ENCODE peak calls at places on chromosomes 2 and 18, in seven cellular contexts. V, A, W, M, I, B and G are unnamed samples.

GRCh38 chr18:31274915-31275314 is 43.0 kb upstream of the DSG1 start:
- DNase-seq in V (no peak), A (no peak), W (peak; percentile 76), M (peak; percentile 54), I (no peak), B (peak; percentile 35), G (no peak)

GRCh38 chr2:136057023-136057801 is 60.7 kb downstream of the CXCR4 start:
- DNase-seq in V (no peak), A (no peak), W (no peak), M (no peak), I (peak; percentile 43), B (no peak), G (no peak)

GRCh38 chr2:26675651-26676255 is 16.8 kb upstream of the KCNK3 start:
- DNase-seq in V (peak; percentile 43), A (no peak), W (no peak), M (no peak), I (no peak), B (no peak), G (no peak)

GRCh38 chr2:50727940-50728339 is 304.0 kb downstream of the NRXN1 start:
- DNase-seq in V (no peak), A (no peak), W (no peak), M (no peak), I (no peak), B (no peak), G (no peak)

GRCh38 chr18:48896875-48897511 is 53.8 kb downstream of the SMAD7 start:
- DNase-seq in V (peak; percentile 87), A (no peak), W (peak; percentile 63), M (no peak), I (peak; percentile 38), B (no peak), G (no peak)

GRCh38 chr2:146246017-146246733 is 1598.7 kb upstream of the ACVR2A start:
- DNase-seq in V (no peak), A (no peak), W (no peak), M (no peak), I (no peak), B (no peak), G (no peak)

GRCh38 chr2:45131587-45131986 is 122.3 kb upstream of the SIX2 start:
- DNase-seq in V (no peak), A (no peak), W (no peak), M (no peak), I (no peak), B (no peak), G (no peak)

GRCh38 chr2:217099561-217099960 is 239.7 kb upstream of the TNP1 start:
- DNase-seq in V (no peak), A (no peak), W (no peak), M (no peak), I (no peak), B (no peak), G (no peak)

GRCh38 chr2:47070155-47070919 is 84.8 kb downstream of the STPG4 start:
- DNase-seq in V (no peak), A (no peak), W (no peak), M (no peak), I (no peak), B (no peak), G (no peak)

GRCh38 chr2:239473211-239473805 is 72.5 kb upstream of the HDAC4 start:
- DNase-seq in V (no peak), A (no peak), W (no peak), M (no peak), I (no peak), B (no peak), G (no peak)

GRCh38 chr2:70328921-70329561 is 27.2 kb upstream of the FAM136A start:
- DNase-seq in V (no peak), A (no peak), W (peak; percentile 73), M (no peak), I (no peak), B (peak; percentile 71), G (no peak)

GRCh38 chr2:88190808-88191721 is 20.9 kb downstream of the THNSL2 start:
- DNase-seq in V (no peak), A (no peak), W (no peak), M (no peak), I (no peak), B (peak; percentile 17), G (peak; percentile 6)

GRCh38 chr2:223952280-223952968 is 4.8 kb upstream of the MRPL44 start:
- DNase-seq in V (no peak), A (no peak), W (no peak), M (no peak), I (no peak), B (no peak), G (no peak)

GRCh38 chr2:105404736-105405135 is 5.9 kb upstream of the FHL2 start:
- DNase-seq in V (no peak), A (no peak), W (no peak), M (no peak), I (no peak), B (peak; percentile 72), G (no peak)

GRCh38 chr2:190786404-190787166 is 94.0 kb upstream of the GLS start:
- DNase-seq in V (no peak), A (no peak), W (no peak), M (no peak), I (no peak), B (no peak), G (no peak)

GRCh38 chr18:58417752-58418151 is 211.1 kb downstream of the ALPK2 start:
- DNase-seq in V (no peak), A (no peak), W (no peak), M (no peak), I (no peak), B (no peak), G (no peak)

GRCh38 chr2:178882666-178883440 is 75.6 kb upstream of the TTN start:
- DNase-seq in V (no peak), A (no peak), W (peak; percentile 42), M (no peak), I (no peak), B (no peak), G (no peak)